ENCODE peak calls at places on chromosomes 7 and 10, in five cellular contexts. B, R, M, S and V are unnamed samples.

GRCh38 chr7:112211348-112211907 is 4.9 kb downstream of the ZNF277 start:
- DNase-seq in B (peak; percentile 20), R (no peak), S (no peak), M (no peak), V (no peak)

GRCh38 chr7:32164341-32164996 is 94.3 kb upstream of the PDE1C start:
- DNase-seq in M (peak; percentile 27), R (no peak), B (peak; percentile 86), S (no peak), V (peak; percentile 22)

GRCh38 chr7:73432676-73433075 is 902 bp upstream of the FZD9 start:
- DNase-seq in S (no peak), R (no peak), B (no peak), M (no peak), V (no peak)

GRCh38 chr10:110475722-110476515 is 21.8 kb upstream of the DUSP5 start:
- DNase-seq in M (no peak), S (no peak), B (no peak), R (no peak), V (no peak)

GRCh38 chr7:133230591-133231194 is 22.2 kb upstream of the EXOC4 start:
- DNase-seq in M (peak; percentile 84), B (peak; percentile 16), R (peak; percentile 22), S (peak; percentile 15), V (peak; percentile 75)

GRCh38 chr10:26840938-26841732 is 19.6 kb downstream of the ABI1 start:
- DNase-seq in R (no peak), M (no peak), B (peak; percentile 16), S (no peak), V (no peak)

GRCh38 chr7:148255333-148255732 is 335.2 kb upstream of the C7orf33 start:
- DNase-seq in M (no peak), S (no peak), R (no peak), B (no peak), V (no peak)

GRCh38 chr7:93890041-93890463 is 501 bp downstream of the TFPI2 start:
- DNase-seq in B (peak; percentile 74), R (no peak), S (no peak), M (peak; percentile 69), V (peak; percentile 50)

GRCh38 chr10:118875087-118875486 is 120.3 kb upstream of the CACUL1 start:
- DNase-seq in S (no peak), R (no peak), B (no peak), M (no peak), V (no peak)

GRCh38 chr10:31466313-31466712 is 147.3 kb downstream of the ZEB1 start:
- DNase-seq in S (no peak), R (no peak), M (no peak), B (no peak), V (no peak)

GRCh38 chr10:17782921-17783665 is 26.1 kb upstream of the MRC1 start:
- DNase-seq in M (no peak), R (no peak), S (no peak), B (peak; percentile 43), V (no peak)

GRCh38 chr7:37193775-37194135 is 254.9 kb downstream of the ELMO1 start:
- DNase-seq in M (no peak), R (no peak), B (no peak), S (no peak), V (no peak)

GRCh38 chr7:100691676-100692577 is 2.1 kb downstream of the GIGYF1 start:
- DNase-seq in M (peak; percentile 87), S (peak; percentile 70), R (peak; percentile 71), B (peak; percentile 50), V (peak; percentile 79)

GRCh38 chr7:82164813-82165212 is 278.8 kb downstream of the CACNA2D1 start:
- DNase-seq in B (peak; percentile 79), R (no peak), S (no peak), M (peak; percentile 17), V (peak; percentile 5)

GRCh38 chr10:44132361-44133289 is 252.3 kb downstream of the CXCL12 start:
- DNase-seq in R (no peak), S (no peak), M (peak; percentile 15), B (no peak), V (peak; percentile 21)

GRCh38 chr7:28301148-28301641 is 111.1 kb upstream of the CREB5 start:
- DNase-seq in M (peak; percentile 19), B (peak; percentile 68), S (no peak), R (no peak), V (peak; percentile 46)

GRCh38 chr10:100683545-100684127 is 61.7 kb upstream of the PAX2 start:
- DNase-seq in S (no peak), B (no peak), R (no peak), M (no peak), V (no peak)

GRCh38 chr7:90211391-90212148 is at the start of gene STEAP2:
- DNase-seq in S (no peak), R (no peak), M (peak; percentile 84), B (peak; percentile 95), V (peak; percentile 94)

GRCh38 chr7:77699056-77699455 is 2.8 kb downstream of the RSBN1L start:
- DNase-seq in B (peak; percentile 49), S (no peak), M (no peak), R (no peak), V (no peak)

GRCh38 chr7:12607134-12607533 is 36.6 kb downstream of the SCIN start:
- DNase-seq in R (no peak), B (no peak), S (no peak), M (no peak), V (no peak)

GRCh38 chr10:128526793-128527375 is 400.7 kb upstream of the MKI67 start:
- DNase-seq in M (no peak), R (no peak), B (no peak), S (no peak), V (peak; percentile 6)

GRCh38 chr7:2830609-2831376 is 13.3 kb downstream of the GNA12 start:
- DNase-seq in S (no peak), M (no peak), B (peak; percentile 48), R (no peak), V (no peak)

GRCh38 chr7:101941481-101942383 is 124.3 kb downstream of the CUX1 start:
- DNase-seq in M (peak; percentile 44), S (no peak), R (no peak), B (peak; percentile 82), V (peak; percentile 45)

GRCh38 chr7:1459930-1460756 is 873 bp upstream of the MICALL2 start:
- DNase-seq in B (no peak), M (peak; percentile 22), R (no peak), S (no peak), V (peak; percentile 40)

GRCh38 chr7:121334875-121335648 is 6.3 kb downstream of the WNT16 start:
- DNase-seq in R (no peak), M (no peak), S (no peak), B (peak; percentile 43), V (no peak)

GRCh38 chr7:91326516-91327209 is 62.4 kb downstream of the FZD1 start:
- DNase-seq in R (no peak), B (no peak), M (no peak), S (no peak), V (no peak)

GRCh38 chr10:74151879-74152722 is 1.1 kb downstream of the ADK start:
- DNase-seq in S (no peak), M (no peak), R (no peak), B (no peak), V (no peak)

GRCh38 chr7:80806653-80807052 is 112.2 kb downstream of the SEMA3C start:
- DNase-seq in B (peak; percentile 63), S (no peak), M (no peak), R (no peak), V (no peak)

GRCh38 chr7:142481548-142481947 is 223.7 kb upstream of the PRSS58 start:
- DNase-seq in B (no peak), R (no peak), S (no peak), M (no peak), V (no peak)

GRCh38 chr7:112411186-112411795 is 39.0 kb upstream of the IFRD1 start:
- DNase-seq in S (no peak), M (peak; percentile 57), B (peak; percentile 31), R (no peak), V (peak; percentile 29)

GRCh38 chr7:34191041-34191440 is 285.7 kb downstream of the BMPER start:
- DNase-seq in S (no peak), R (no peak), M (no peak), B (no peak), V (no peak)

GRCh38 chr10:129963076-129963830 is 821 bp downstream of the EBF3 start:
- DNase-seq in S (no peak), R (no peak), B (peak; percentile 24), M (no peak), V (no peak)

GRCh38 chr7:98630770-98631169 is 13.7 kb downstream of the NPTX2 start:
- DNase-seq in M (no peak), B (no peak), R (no peak), S (no peak), V (no peak)

GRCh38 chr7:55939514-55940123 is 12.1 kb upstream of the MRPS17 start:
- DNase-seq in R (no peak), M (no peak), S (no peak), B (no peak), V (no peak)
- H3K9me3 ChIP-seq in R (peaks cover 41% of the 10 kb centered on the region), M (no peaks in the 10 kb centered on the region), S (peaks cover 11% of the 10 kb centered on the region), B (no peaks in the 10 kb centered on the region), V (no peaks in the 10 kb centered on the region)

DNA sequence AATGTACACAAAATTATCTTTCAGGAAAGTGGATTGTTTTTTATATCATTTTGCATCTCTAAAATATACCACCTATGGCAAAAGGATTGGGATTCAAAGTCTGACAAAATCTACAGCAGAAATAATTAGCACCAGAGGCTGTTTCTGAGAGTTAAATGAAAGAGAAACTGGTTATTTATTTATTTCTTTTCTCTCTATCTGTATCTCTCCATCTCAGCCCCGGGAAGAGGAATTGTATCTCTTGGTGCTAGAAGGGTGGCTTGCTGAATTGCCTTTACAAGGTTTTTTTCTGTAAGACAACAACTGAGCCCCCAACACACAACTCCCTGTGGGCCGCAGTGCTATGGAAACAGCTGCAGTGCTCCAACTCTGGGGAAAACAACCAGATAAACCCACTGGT is 249.0 kb downstream of the KCNMA1 start:
- DNase-seq in B (no peak), M (no peak), S (no peak), R (no peak), V (no peak)
- H3K4me1 ChIP-seq in B (peaks cover 41% of the 10 kb centered on the region), M (peaks cover 6% of the 10 kb centered on the region), S (no peaks in the 10 kb centered on the region), R (no peaks in the 10 kb centered on the region), V (peaks cover 59% of the 10 kb centered on the region)

GRCh38 chr10:132050191-132050590 is 15.6 kb upstream of the JAKMIP3 start:
- DNase-seq in M (no peak), S (no peak), R (no peak), B (no peak), V (no peak)
- H3K9me3 ChIP-seq in M (no peaks in the 10 kb centered on the region), S (peaks cover 14% of the 10 kb centered on the region), R (peaks cover 24% of the 10 kb centered on the region), B (no peaks in the 10 kb centered on the region), V (no peaks in the 10 kb centered on the region)

GRCh38 chr7:50329775-50330174 is 25.3 kb downstream of the IKZF1 start:
- DNase-seq in S (no peak), M (no peak), B (no peak), R (no peak), V (no peak)

GRCh38 chr7:50330701-50331100 is 26.2 kb downstream of the IKZF1 start:
- DNase-seq in R (no peak), B (no peak), M (no peak), S (no peak), V (no peak)

GRCh38 chr7:50332241-50333176 is 28.0 kb downstream of the IKZF1 start:
- DNase-seq in R (no peak), B (no peak), M (no peak), S (no peak), V (no peak)

GRCh38 chr7:50331564-50332208 is 27.2 kb downstream of the IKZF1 start:
- DNase-seq in M (no peak), R (no peak), B (no peak), S (no peak), V (no peak)

DNA sequence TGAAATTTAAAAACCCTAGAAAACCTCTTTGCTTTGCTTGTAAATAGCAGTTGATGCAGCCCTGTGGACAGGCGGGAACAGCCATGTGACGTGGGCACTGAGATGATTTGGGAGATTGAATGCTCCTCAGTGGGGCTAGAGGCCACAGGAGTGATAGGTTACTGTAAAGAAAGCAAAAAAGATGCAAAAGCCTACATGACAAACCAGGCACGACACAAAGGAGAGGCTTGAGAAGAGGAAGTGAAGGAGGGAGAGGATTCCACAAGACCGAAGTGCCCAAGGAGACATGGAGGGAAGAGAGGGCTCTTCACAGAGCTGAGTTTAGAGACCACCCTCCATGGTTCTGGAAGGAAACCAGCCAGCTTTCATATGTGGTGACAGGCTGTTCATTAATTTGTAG is 25.7 kb downstream of the IKZF1 start:
- DNase-seq in R (no peak), M (no peak), B (no peak), S (no peak), V (no peak)
- H3K4me1 ChIP-seq in R (peaks cover 82% of the 10 kb centered on the region), M (no peaks in the 10 kb centered on the region), B (no peaks in the 10 kb centered on the region), S (peaks cover 74% of the 10 kb centered on the region), V (no peaks in the 10 kb centered on the region)